ENCODE peak calls at places on chromosomes 7 and 10, in four cellular contexts. O, G, K and H are unnamed samples.

GRCh38 chr10:72353963-72354355 is 760 bp downstream of the DNAJB12 start:
- DNase-seq in O (no peak), G (no peak), K (peak), H (no peak)

GRCh38 chr10:21398549-21399345 is 126.7 kb downstream of the SKIDA1 start:
- DNase-seq in O (peak), G (no peak), K (no peak), H (no peak)

GRCh38 chr7:128351296-128352123 is 7.8 kb upstream of the RBM28 start:
- DNase-seq in O (no peak), G (no peak), K (no peak), H (no peak)

GRCh38 chr10:79057481-79058275 is 11.1 kb upstream of the ZMIZ1 start:
- DNase-seq in O (no peak), G (no peak), K (no peak), H (no peak)

GRCh38 chr10:129898701-129899563 is 65.1 kb downstream of the EBF3 start:
- DNase-seq in O (no peak), G (no peak), K (no peak), H (no peak)

GRCh38 chr7:45235905-45236304 is 78.3 kb downstream of the RAMP3 start:
- DNase-seq in O (no peak), G (no peak), K (no peak), H (no peak)

GRCh38 chr10:58531084-58531695 is 18.5 kb downstream of the BICC1 start:
- DNase-seq in O (no peak), G (no peak), K (peak), H (no peak)

GRCh38 chr10:31320598-31321211 is 1.7 kb downstream of the ZEB1 start:
- DNase-seq in O (no peak), G (peak), K (peak), H (no peak)

GRCh38 chr7:48028937-48029336 is at the start of gene SUN3:
- DNase-seq in O (no peak), G (no peak), K (no peak), H (no peak)

GRCh38 chr10:119667562-119668328 is 16.6 kb downstream of the BAG3 start:
- DNase-seq in O (peak), G (no peak), K (no peak), H (peak)

GRCh38 chr10:19250542-19250941 is 201.9 kb downstream of the MALRD1 start:
- DNase-seq in O (no peak), G (no peak), K (no peak), H (no peak)

GRCh38 chr7:55128693-55129394 is 110.0 kb downstream of the EGFR start:
- DNase-seq in O (no peak), G (no peak), K (no peak), H (peak)

GRCh38 chr7:78412216-78412858 is 613.8 kb downstream of the PHTF2 start:
- DNase-seq in O (no peak), G (no peak), K (no peak), H (no peak)

GRCh38 chr7:96728139-96728538 is 18.5 kb upstream of the SEM1 start:
- DNase-seq in O (no peak), G (no peak), K (no peak), H (no peak)

GRCh38 chr7:139741813-139742344 is 35.9 kb downstream of the HIPK2 start:
- DNase-seq in O (no peak), G (no peak), K (no peak), H (no peak)

GRCh38 chr7:130667593-130668257 is 823 bp downstream of the COPG2 start:
- DNase-seq in O (no peak), G (no peak), K (no peak), H (no peak)